ENCODE peak calls at places on chromosomes 12 and 14, in six cellular contexts. F is epithelial cell of esophagus; G is nucleus accumbens; C is stimulated activated naive CD8-positive, alpha-beta T cell treated with anti-CD3 and anti-CD28 coated beads, Interleukin-15, amount 100 ng/mL, for 72 hours; E is PC-3; J is activated gamma-delta T cell. A is an unnamed sample.

GRCh38 chr12:9808531-9808930 is 18.8 kb upstream of the KLRF1 start:
- DNase-seq in E (no peak), C (no peak), G (no peak), F (peak), J (no peak), A (no peak)

GRCh38 chr12:132305991-132306884 is 23.2 kb downstream of the GALNT9 start:
- DNase-seq in C (no peak), J (no peak), E (no peak), G (no peak), F (no peak), A (no peak)

GRCh38 chr14:99389171-99389826 is 91.4 kb downstream of the SETD3 start:
- DNase-seq in G (no peak), C (peak), J (no peak), E (peak), F (peak), A (no peak)

GRCh38 chr12:108611884-108612415 is 14.1 kb upstream of the TMEM119 start:
- DNase-seq in G (no peak), J (no peak), F (peak), E (peak), C (peak), A (peak)

GRCh38 chr12:44507471-44507870 is 368.6 kb downstream of the NELL2 start:
- DNase-seq in F (no peak), C (no peak), J (no peak), G (no peak), E (no peak), A (no peak)

GRCh38 chr14:77275855-77276153 is 4.8 kb upstream of the NGB start:
- DNase-seq in E (no peak), J (no peak), C (no peak), G (no peak), F (no peak), A (no peak)

GRCh38 chr12:48996794-48997718 is 2.1 kb downstream of the DDN start:
- DNase-seq in J (peak), E (peak), G (peak), F (peak), C (peak), A (no peak)

GRCh38 chr14:67457782-67458181 is 30.7 kb downstream of the TMEM229B start:
- DNase-seq in F (peak), E (peak), C (no peak), G (no peak), J (no peak), A (no peak)

GRCh38 chr14:100891501-100892445 is 11.7 kb downstream of the RTL1 start:
- DNase-seq in E (no peak), J (no peak), G (no peak), C (no peak), F (no peak), A (no peak)

GRCh38 chr12:716506-716905 is 35.9 kb upstream of the WNK1 start:
- DNase-seq in E (no peak), J (no peak), C (peak), G (no peak), F (no peak), A (no peak)

GRCh38 chr14:51211149-51211548 is 28.9 kb upstream of the TMX1 start:
- DNase-seq in E (peak), C (no peak), F (peak), J (no peak), G (no peak), A (no peak)

GRCh38 chr14:67566908-67567307 is 33.2 kb downstream of the PIGH start:
- DNase-seq in C (no peak), E (no peak), G (no peak), J (no peak), F (peak), A (peak)

GRCh38 chr14:96162265-96162664 is 42.4 kb upstream of the BDKRB2 start:
- DNase-seq in F (no peak), J (no peak), E (no peak), G (no peak), C (no peak), A (no peak)

GRCh38 chr12:75784591-75784990 is 247.0 kb downstream of the PHLDA1 start:
- DNase-seq in F (peak), J (no peak), G (no peak), E (peak), C (no peak), A (no peak)

GRCh38 chr12:13114251-13115052 is 11.0 kb upstream of the GSG1 start:
- DNase-seq in C (no peak), G (no peak), F (no peak), E (no peak), J (no peak), A (no peak)

GRCh38 chr14:104429291-104429861 is 150.2 kb upstream of the C14orf180 start:
- DNase-seq in G (no peak), C (no peak), E (no peak), F (no peak), J (no peak), A (no peak)

GRCh38 chr12:119446459-119446858 is 111.9 kb downstream of the CCDC60 start:
- DNase-seq in J (no peak), F (no peak), E (peak), G (no peak), C (no peak), A (no peak)

GRCh38 chr12:116598341-116599284 is 39.4 kb downstream of the MAP1LC3B2 start:
- DNase-seq in J (no peak), E (peak), G (no peak), C (no peak), F (no peak), A (no peak)

GRCh38 chr12:12872139-12872933 is 19.0 kb upstream of the GPRC5A start:
- DNase-seq in E (peak), F (peak), J (no peak), G (no peak), C (no peak), A (no peak)

GRCh38 chr14:105282098-105282725 is 18.6 kb downstream of the BRF1 start:
- DNase-seq in J (no peak), E (no peak), G (no peak), F (no peak), C (no peak), A (no peak)

GRCh38 chr12:32139064-32139421 is 32.4 kb downstream of the BICD1 start:
- DNase-seq in E (no peak), F (peak), C (peak), G (no peak), J (no peak), A (no peak)

GRCh38 chr14:70188608-70189540 is at the start of gene SLC8A3:
- DNase-seq in F (peak), G (peak), C (peak), E (no peak), J (no peak), A (peak)

GRCh38 chr12:63787306-63787705 is 7.6 kb downstream of the RXYLT1 start:
- DNase-seq in C (no peak), E (no peak), G (no peak), J (no peak), F (no peak), A (no peak)

GRCh38 chr14:104991896-104992230 is 6.3 kb downstream of the CLBA1 start:
- DNase-seq in C (no peak), E (no peak), J (no peak), G (no peak), F (no peak), A (no peak)

GRCh38 chr12:108129017-108129812 is at the start of gene WSCD2:
- DNase-seq in C (peak), F (peak), J (no peak), E (peak), G (peak), A (no peak)

GRCh38 chr12:125183187-125184067 is 118.2 kb downstream of the AACS start:
- DNase-seq in G (peak), J (no peak), C (peak), F (peak), E (peak), A (peak)

GRCh38 chr12:120598674-120599463 is 17.7 kb upstream of the POP5 start:
- DNase-seq in C (no peak), E (peak), F (peak), J (no peak), G (no peak), A (no peak)

GRCh38 chr14:104442611-104443390 is 136.8 kb upstream of the C14orf180 start:
- DNase-seq in F (no peak), E (no peak), J (no peak), C (no peak), G (no peak), A (no peak)

GRCh38 chr12:42128327-42128726 is 16.3 kb downstream of the GXYLT1 start:
- DNase-seq in J (no peak), G (no peak), C (no peak), F (peak), E (peak), A (no peak)

A was measured in GM04504.